ENCODE peak calls at places on chromosomes 3 and 15, in seven cellular contexts. M, N, T, A, B, S and L are unnamed samples.

GRCh38 chr3:125057186-125057850 is 1.5 kb upstream of the HEG1 start:
- DNase-seq in N (no peak), M (peak), B (no peak), A (no peak), S (no peak), T (peak), L (no peak)

GRCh38 chr3:128993461-128994172 is at the start of gene CFAP92:
- DNase-seq in S (peak), M (peak), N (peak), B (peak), T (peak), A (peak), L (peak)

GRCh38 chr15:40489274-40490175 is 18.7 kb downstream of the CHST14 start:
- DNase-seq in T (no peak), B (no peak), S (no peak), M (no peak), A (peak), N (no peak), L (no peak)

GRCh38 chr3:142225885-142226215 is 465 bp upstream of the GK5 start:
- DNase-seq in N (no peak), S (no peak), B (no peak), A (peak), M (no peak), T (no peak), L (no peak)

GRCh38 chr15:44554934-44555723 is 18.2 kb downstream of the EIF3J start:
- DNase-seq in N (no peak), A (no peak), S (no peak), M (no peak), T (no peak), B (no peak), L (no peak)

GRCh38 chr15:53193149-53193548 is 403.0 kb upstream of the ONECUT1 start:
- DNase-seq in T (peak), B (peak), M (peak), A (peak), N (no peak), S (peak), L (peak)

GRCh38 chr3:123688241-123688747 is 103.4 kb upstream of the HACD2 start:
- DNase-seq in M (peak), S (no peak), B (no peak), T (peak), A (no peak), N (peak), L (no peak)

GRCh38 chr3:150080058-150080730 is 109.5 kb upstream of the PFN2 start:
- DNase-seq in B (no peak), A (no peak), N (no peak), M (no peak), T (no peak), S (no peak), L (peak)

GRCh38 chr3:188404124-188404523 is 250.2 kb downstream of the LPP start:
- DNase-seq in S (no peak), M (no peak), B (no peak), N (no peak), T (no peak), A (no peak), L (no peak)

GRCh38 chr3:108462899-108463298 is 47.5 kb downstream of the MYH15 start:
- DNase-seq in T (peak), S (no peak), B (no peak), M (peak), A (no peak), N (no peak), L (no peak)

GRCh38 chr3:39147711-39148115 is 5.7 kb downstream of the CSRNP1 start:
- DNase-seq in T (peak), A (peak), S (peak), B (peak), N (no peak), M (peak), L (no peak)

GRCh38 chr3:106261396-106261795 is 392.6 kb upstream of the CBLB start:
- DNase-seq in B (no peak), T (peak), S (no peak), M (no peak), A (no peak), N (no peak), L (no peak)

GRCh38 chr3:150760431-150761200 is 2.4 kb downstream of the SIAH2 start:
- DNase-seq in M (no peak), T (no peak), A (no peak), S (no peak), N (no peak), B (peak), L (no peak)

GRCh38 chr15:74798388-74799254 is 14.0 kb upstream of the LMAN1L start:
- DNase-seq in M (no peak), N (no peak), A (no peak), B (no peak), S (no peak), T (no peak), L (no peak)

GRCh38 chr15:78243491-78243941 is 9.2 kb upstream of the ACSBG1 start:
- DNase-seq in B (no peak), N (no peak), S (no peak), M (no peak), T (peak), A (peak), L (peak)

GRCh38 chr3:181687190-181687589 is 24.5 kb upstream of the SOX2 start:
- DNase-seq in A (peak), B (no peak), S (no peak), M (no peak), T (no peak), N (no peak), L (peak)

GRCh38 chr15:76667943-76668715 is 237.0 kb downstream of the SCAPER start:
- DNase-seq in S (no peak), B (no peak), N (no peak), M (no peak), T (peak), A (no peak), L (no peak)

GRCh38 chr3:133460809-133461208 is 61.0 kb downstream of the BFSP2 start:
- DNase-seq in B (peak), T (no peak), A (no peak), M (no peak), S (no peak), N (no peak), L (no peak)

GRCh38 chr15:69919816-69920215 is 177.9 kb downstream of the TLE3 start:
- DNase-seq in M (no peak), A (peak), T (no peak), N (no peak), B (no peak), S (no peak), L (peak)

GRCh38 chr3:44092497-44092896 is 149.2 kb upstream of the TOPAZ1 start:
- DNase-seq in A (no peak), M (no peak), B (no peak), T (no peak), S (no peak), N (no peak), L (no peak)

GRCh38 chr15:40306371-40306770 is 1.4 kb downstream of the PLCB2 start:
- DNase-seq in N (no peak), T (no peak), S (no peak), A (no peak), B (no peak), M (no peak), L (no peak)

GRCh38 chr3:104846270-104846669 is 520.4 kb upstream of the ALCAM start:
- DNase-seq in M (no peak), B (no peak), A (no peak), S (no peak), T (peak), N (no peak), L (no peak)

GRCh38 chr3:72345980-72346379 is 502.3 kb downstream of the SHQ1 start:
- DNase-seq in M (no peak), B (no peak), T (no peak), S (no peak), N (no peak), A (peak), L (no peak)

GRCh38 chr3:58098531-58098930 is 90.3 kb downstream of the FLNB start:
- DNase-seq in T (no peak), B (no peak), M (no peak), A (no peak), S (no peak), N (no peak), L (no peak)

GRCh38 chr15:100875976-100876375 is 3.7 kb upstream of the ALDH1A3 start:
- DNase-seq in A (no peak), B (no peak), T (no peak), N (no peak), S (no peak), M (no peak), L (no peak)

GRCh38 chr3:107432013-107432515 is 54.8 kb downstream of the CCDC54 start:
- DNase-seq in S (peak), M (peak), N (no peak), T (peak), A (peak), B (no peak), L (peak)

GRCh38 chr15:76565366-76565765 is 228.8 kb downstream of the ISL2 start:
- DNase-seq in S (no peak), A (no peak), M (no peak), T (peak), N (no peak), B (no peak), L (no peak)

GRCh38 chr3:56800373-56801150 is 1.2 kb downstream of the ARHGEF3 start:
- DNase-seq in S (no peak), A (no peak), N (no peak), B (peak), T (no peak), M (peak), L (no peak)

GRCh38 chr15:40702077-40702476 is 7.1 kb downstream of the RAD51 start:
- DNase-seq in M (peak), B (peak), S (no peak), A (peak), T (peak), N (no peak), L (no peak)

GRCh38 chr15:89078831-89079810 is 9.1 kb upstream of the ABHD2 start:
- DNase-seq in A (no peak), S (no peak), N (no peak), B (no peak), M (no peak), T (no peak), L (no peak)

GRCh38 chr3:192365571-192365970 is 361.8 kb downstream of the FGF12 start:
- DNase-seq in S (no peak), M (no peak), A (no peak), B (no peak), N (no peak), T (no peak), L (no peak)

GRCh38 chr3:134852893-134853351 is 57.9 kb downstream of the EPHB1 start:
- DNase-seq in A (no peak), T (no peak), B (peak), N (no peak), S (no peak), M (no peak), L (no peak)

GRCh38 chr15:66294157-66294931 is 976 bp downstream of the DIS3L start:
- DNase-seq in S (peak), M (peak), N (no peak), A (peak), B (peak), T (peak), L (peak)

GRCh38 chr3:188947401-188947982 is 224.3 kb upstream of the TPRG1 start:
- DNase-seq in T (peak), N (peak), B (no peak), S (peak), A (peak), M (peak), L (peak)

GRCh38 chr3:98003306-98003969 is 31.2 kb upstream of the RIOX2 start:
- DNase-seq in M (no peak), B (peak), T (no peak), N (no peak), S (no peak), A (no peak), L (no peak)

GRCh38 chr3:98555025-98555379 is 23.2 kb downstream of the GPR15 start:
- DNase-seq in B (no peak), M (peak), T (no peak), N (peak), S (no peak), A (no peak), L (no peak)

GRCh38 chr3:12288466-12289129 is at the start of gene PPARG:
- DNase-seq in N (peak), S (peak), B (no peak), A (peak), T (peak), M (peak), L (peak)
- TF ChIP-seq EZH2 in N (no peak), S (no peak), B (no peak), A (peak), T (peak), M (no peak), L (peak)

GRCh38 chr3:30681276-30682211 is 75.1 kb downstream of the TGFBR2 start:
- DNase-seq in B (no peak), T (peak), A (no peak), M (peak), S (peak), N (no peak), L (peak)
- TF ChIP-seq EZH2phosphoT487 in B (no peak), T (no peak), A (no peak), M (no peak), S (no peak), N (no peak), L (no peak)

GRCh38 chr3:100492810-100493140 is 356 bp downstream of the TMEM45A start:
- DNase-seq in A (no peak), N (no peak), M (peak), B (no peak), S (no peak), T (no peak), L (no peak)
- H3K4me3 ChIP-seq in A (peak), N (peak), M (peak), B (peak), S (peak), T (peak), L (peak)

DNA sequence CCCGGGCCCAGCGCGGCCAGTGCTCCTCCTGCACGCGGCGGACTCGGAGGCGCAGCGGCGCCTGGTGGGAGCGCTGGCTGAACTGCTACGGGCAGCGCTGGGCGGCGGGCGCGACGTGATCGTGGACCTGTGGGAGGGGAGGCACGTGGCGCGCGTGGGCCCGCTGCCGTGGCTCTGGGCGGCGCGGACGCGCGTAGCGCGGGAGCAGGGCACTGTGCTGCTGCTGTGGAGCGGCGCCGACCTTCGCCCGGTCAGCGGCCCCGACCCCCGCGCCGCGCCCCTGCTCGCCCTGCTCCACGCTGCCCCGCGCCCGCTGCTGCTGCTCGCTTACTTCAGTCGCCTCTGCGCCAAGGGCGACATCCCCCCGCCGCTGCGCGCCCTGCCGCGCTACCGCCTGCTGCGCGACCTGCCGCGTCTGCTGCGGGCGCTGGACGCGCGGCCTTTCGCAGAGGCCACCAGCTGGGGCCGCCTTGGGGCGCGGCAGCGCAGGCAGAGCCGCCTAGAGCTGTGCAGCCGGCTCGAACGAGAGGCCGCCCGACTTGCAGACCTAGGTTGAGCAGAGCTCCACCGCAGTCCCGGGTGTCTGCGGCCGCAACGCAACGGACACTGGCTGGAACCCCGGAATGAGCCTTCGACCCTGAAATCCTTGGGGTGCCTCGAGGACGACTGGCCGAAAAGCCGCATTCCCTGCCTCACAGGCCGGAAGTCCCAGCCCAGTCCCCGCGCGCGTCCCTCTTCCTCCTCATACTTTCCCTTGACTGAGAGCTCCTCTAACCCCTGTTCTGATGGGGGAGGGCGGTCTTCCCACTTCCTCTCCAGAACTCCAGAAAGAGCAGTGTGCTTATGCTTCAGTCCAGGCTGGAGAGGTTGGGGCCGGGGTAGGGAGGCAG is 1.4 kb upstream of the IL17RC start:
- DNase-seq in A (peak), S (peak), M (peak), B (peak), T (peak), N (no peak), L (peak)
- TF ChIP-seq EZH2 in A (no peak), S (no peak), M (no peak), B (no peak), T (no peak), N (no peak), L (no peak)

GRCh38 chr3:146273721-146274407 is 23.0 kb upstream of the PLSCR4 start:
- DNase-seq in S (no peak), M (no peak), T (no peak), B (no peak), N (no peak), A (no peak), L (no peak)

GRCh38 chr3:146271180-146271579 is 20.3 kb upstream of the PLSCR4 start:
- DNase-seq in A (no peak), B (peak), M (no peak), N (no peak), S (no peak), T (no peak), L (no peak)

GRCh38 chr3:146277953-146278631 is 27.2 kb upstream of the PLSCR4 start:
- DNase-seq in T (peak), M (peak), N (no peak), B (no peak), S (no peak), A (no peak), L (no peak)

GRCh38 chr3:146275476-146275875 is 24.6 kb upstream of the PLSCR4 start:
- DNase-seq in M (no peak), S (no peak), A (no peak), N (no peak), T (no peak), B (no peak), L (no peak)

DNA sequence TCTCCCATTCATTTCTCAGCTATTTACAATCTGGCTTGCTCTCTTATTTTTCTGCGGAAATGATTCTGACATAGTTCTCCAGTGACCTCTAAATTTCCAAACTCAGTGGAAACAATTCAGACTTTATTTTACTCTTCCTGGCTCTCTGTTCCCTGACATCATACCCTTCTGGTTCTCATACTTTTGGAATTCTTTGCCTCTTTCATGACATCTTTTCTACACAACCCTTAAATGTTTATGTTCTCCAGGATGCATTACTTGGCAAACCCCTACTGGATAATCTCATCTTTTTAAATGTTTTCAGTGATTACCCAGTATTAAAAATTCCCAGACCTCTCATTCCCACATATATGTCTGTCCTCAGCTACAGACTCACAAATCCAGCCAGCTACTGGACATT is 23.9 kb upstream of the PLSCR4 start:
- DNase-seq in A (no peak), S (no peak), M (no peak), N (no peak), T (peak), B (no peak), L (no peak)
- TF ChIP-seq EZH2phosphoT487 in A (no peak), S (no peak), M (no peak), N (no peak), T (no peak), B (no peak), L (no peak)

GRCh38 chr15:32993285-32993684 is 201.2 kb downstream of the FMN1 start:
- DNase-seq in M (peak), B (no peak), A (peak), T (peak), S (peak), N (no peak), L (peak)

GRCh38 chr15:32990071-32990470 is 204.4 kb downstream of the FMN1 start:
- DNase-seq in S (no peak), B (no peak), M (no peak), T (no peak), A (no peak), N (no peak), L (no peak)

GRCh38 chr15:32994810-32995424 is 199.6 kb downstream of the FMN1 start:
- DNase-seq in N (peak), T (peak), A (peak), B (peak), S (peak), M (peak), L (peak)

GRCh38 chr15:32987067-32987466 is 207.4 kb downstream of the FMN1 start:
- DNase-seq in A (no peak), B (no peak), M (no peak), T (no peak), N (no peak), S (no peak), L (no peak)

DNA sequence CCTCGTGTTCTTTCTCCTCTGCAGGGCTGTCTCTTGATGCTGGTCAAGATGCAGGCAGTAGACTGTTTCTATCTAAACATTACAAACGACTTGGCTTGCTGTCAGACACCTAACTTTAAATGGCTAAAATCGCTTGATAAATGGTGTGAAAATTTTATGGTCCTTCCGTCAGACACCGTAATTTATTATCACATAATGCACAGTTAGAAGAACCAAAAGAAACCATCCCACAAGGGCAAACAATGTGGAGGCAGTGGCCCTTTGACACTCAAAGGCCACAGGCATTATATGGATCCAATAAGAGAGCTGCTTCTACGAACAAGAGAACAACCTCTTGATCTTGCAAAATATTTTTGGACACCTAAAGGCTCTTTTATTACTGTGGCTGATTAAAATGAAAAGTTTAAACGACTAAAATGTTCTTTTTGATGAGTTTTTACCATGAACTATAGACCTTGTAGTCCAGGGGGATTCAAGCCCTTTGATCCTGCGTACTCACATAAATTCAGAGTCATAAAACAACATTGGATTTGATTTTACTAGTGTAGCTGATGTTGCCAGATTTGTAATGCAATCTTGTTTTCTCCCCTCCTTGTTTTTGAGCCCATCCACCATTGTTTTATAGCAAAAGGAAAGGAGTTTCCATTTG is 202.8 kb downstream of the FMN1 start:
- DNase-seq in T (no peak), S (no peak), B (no peak), M (no peak), A (no peak), N (no peak), L (no peak)
- H3K4me3 ChIP-seq in T (no peak), S (no peak), B (no peak), M (no peak), A (no peak), N (no peak), L (no peak)

GRCh38 chr3:62373215-62373614 is at the start of gene FEZF2:
- DNase-seq in N (no peak), M (no peak), B (no peak), A (peak), S (no peak), T (no peak), L (peak)
- TF ChIP-seq EZH2 in N (no peak), M (no peak), B (no peak), A (peak), S (peak), T (no peak), L (peak)